ENCODE peak calls at places on chromosomes 13 and 19, in nine cellular contexts. R is AG10803, B is tibial artery, Z is colonic mucosa, C is brain microvascular endothelial cell, L is progenitor cell of endocrine pancreas, P is mesothelial cell of epicardium, D is tibial nerve, J is AG09319. F is an unnamed sample.

GRCh38 chr13:52156724-52157251 is 2.6 kb downstream of the NEK3 start:
- DNase-seq in Z (no peak), J (no peak), P (no peak), L (no peak), C (peak; percentile 53), D (no peak), B (no peak), R (peak; percentile 13), F (no peak)

GRCh38 chr19:12773571-12773970 is 1.8 kb downstream of the HOOK2 start:
- DNase-seq in B (no peak), L (no peak), P (no peak), C (no peak), R (peak; percentile 71), Z (no peak), J (no peak), D (no peak), F (no peak)

GRCh38 chr19:45641274-45642105 is 2.3 kb upstream of the EML2 start:
- DNase-seq in J (no peak), Z (peak; percentile 97), C (peak; percentile 76), P (peak; percentile 79), L (peak; percentile 49), D (peak; percentile 72), B (peak; percentile 87), R (peak; percentile 48), F (peak; percentile 82)

GRCh38 chr13:30872685-30873443 is 33.2 kb upstream of the MEDAG start:
- DNase-seq in R (peak; percentile 82), D (peak; percentile 67), Z (no peak), C (peak; percentile 87), B (peak; percentile 87), L (no peak), J (peak; percentile 45), P (no peak), F (no peak)

GRCh38 chr13:93535256-93535655 is 308.6 kb downstream of the GPC6 start:
- DNase-seq in C (peak; percentile 60), R (peak; percentile 66), B (no peak), J (no peak), P (no peak), L (no peak), Z (no peak), D (no peak), F (no peak)

GRCh38 chr13:108268713-108269112 is 805 bp upstream of the TNFSF13B start:
- DNase-seq in L (no peak), R (no peak), Z (no peak), D (no peak), C (no peak), P (no peak), J (no peak), B (no peak), F (no peak)

GRCh38 chr19:7394728-7395359 is 46.1 kb downstream of the ARHGEF18 start:
- DNase-seq in R (peak; percentile 85), B (peak; percentile 93), J (peak; percentile 79), C (peak; percentile 74), L (peak; percentile 94), Z (peak; percentile 93), D (peak; percentile 75), P (peak; percentile 97), F (peak; percentile 96)

GRCh38 chr13:47279956-47280355 is 383.1 kb upstream of the HTR2A start:
- DNase-seq in D (no peak), R (no peak), L (no peak), B (no peak), Z (no peak), C (no peak), P (no peak), J (no peak), F (no peak)

GRCh38 chr19:2199215-2199614 is 35.5 kb downstream of the DOT1L start:
- DNase-seq in C (no peak), D (no peak), P (no peak), B (no peak), Z (no peak), J (no peak), L (no peak), R (no peak), F (no peak)

GRCh38 chr13:73273737-73274136 is 214.9 kb downstream of the KLF5 start:
- DNase-seq in P (no peak), L (no peak), D (no peak), J (no peak), Z (no peak), R (peak; percentile 91), B (no peak), C (peak; percentile 59), F (no peak)

GRCh38 chr19:38663957-38664502 is 16.6 kb downstream of the ACTN4 start:
- DNase-seq in L (no peak), Z (no peak), C (no peak), D (no peak), P (no peak), B (peak; percentile 91), J (no peak), R (no peak), F (no peak)

GRCh38 chr13:110944121-110944967 is 29.5 kb upstream of the ANKRD10 start:
- DNase-seq in Z (no peak), L (no peak), C (peak; percentile 52), B (no peak), J (no peak), P (no peak), R (peak; percentile 67), D (no peak), F (no peak)

GRCh38 chr13:34749046-34749445 is 193.0 kb upstream of the NBEA start:
- DNase-seq in P (no peak), J (no peak), D (no peak), L (no peak), B (no peak), R (no peak), Z (no peak), C (no peak), F (no peak)

GRCh38 chr13:69820180-69820579 is 287.4 kb upstream of the ATXN8OS start:
- DNase-seq in R (no peak), D (no peak), P (no peak), L (no peak), B (no peak), J (no peak), C (no peak), Z (no peak), F (no peak)

GRCh38 chr19:34588846-34589245 is 88.1 kb downstream of the SCGB2B2 start:
- DNase-seq in C (no peak), B (no peak), J (no peak), P (no peak), D (no peak), L (no peak), R (no peak), Z (no peak), F (no peak)

DNA sequence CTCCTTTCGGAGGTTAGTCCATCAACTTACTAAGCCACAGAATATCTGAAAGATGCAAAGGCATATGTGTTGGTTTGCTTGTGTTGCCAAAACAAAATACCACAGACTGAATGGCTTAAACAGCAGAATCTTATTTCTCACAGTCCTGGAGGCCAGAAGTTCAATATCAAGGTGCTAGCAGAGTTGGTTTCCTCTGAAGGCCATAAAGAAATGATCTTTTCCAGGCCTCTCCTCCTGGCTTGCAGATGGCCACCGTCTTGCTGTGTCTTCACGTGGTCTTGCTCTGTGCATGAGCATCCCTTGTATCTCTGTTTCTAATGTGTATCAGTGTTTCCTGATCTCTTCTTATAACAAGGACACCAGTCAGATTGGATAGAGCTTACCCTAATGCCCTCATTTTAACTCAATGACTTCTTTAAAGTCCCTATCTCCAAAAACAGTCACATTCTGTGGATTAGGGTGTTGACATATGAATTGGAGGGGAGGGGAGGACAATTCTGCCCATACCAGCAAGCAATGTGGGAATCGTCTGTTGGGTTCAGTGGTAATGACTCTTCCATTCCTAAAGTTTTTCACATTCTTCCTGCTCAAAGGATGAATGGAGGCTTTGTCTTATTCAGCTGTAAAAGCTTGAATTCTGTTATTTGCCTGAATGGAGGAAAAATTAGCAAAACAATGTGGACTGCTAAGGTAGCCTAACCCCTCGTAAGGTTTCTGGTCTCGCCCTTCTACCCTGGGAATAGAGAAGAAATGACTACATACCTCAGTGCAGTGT is 715.7 kb downstream of the DIAPH3 start:
- DNase-seq in C (peak; percentile 75), Z (no peak), R (peak; percentile 71), D (no peak), J (no peak), P (no peak), L (no peak), B (no peak), F (no peak)
- TF ChIP-seq CTCF in C (no peak), Z (no peak), R (no peak), D (no peak), J (no peak), P (no peak), L (no peak), B (no peak), F (no peak)

DNA sequence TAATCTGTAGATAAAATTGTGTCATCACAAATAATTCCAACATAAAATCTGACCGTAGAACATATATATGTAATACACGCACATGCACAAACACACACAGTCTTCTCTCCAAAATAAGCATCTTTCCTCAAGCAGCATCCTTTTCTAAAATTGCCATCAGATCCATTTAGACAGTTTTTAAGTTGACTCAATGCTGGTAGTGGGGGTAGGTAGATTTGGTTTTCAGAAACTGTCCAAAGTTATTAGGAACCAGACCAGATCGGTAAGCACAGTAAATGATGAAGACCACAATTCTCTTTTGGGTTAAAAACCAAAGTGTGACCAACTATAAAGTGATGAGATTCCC is 64.6 kb downstream of the SERP2 start:
- DNase-seq in P (no peak), C (no peak), D (no peak), J (no peak), Z (no peak), L (no peak), B (no peak), R (no peak), F (no peak)
- TF ChIP-seq CTCF in P (peak; percentile 40), C (no peak), D (no peak), J (no peak), Z (no peak), L (peak; percentile 4), B (no peak), R (no peak), F (peak; percentile 11)

DNA sequence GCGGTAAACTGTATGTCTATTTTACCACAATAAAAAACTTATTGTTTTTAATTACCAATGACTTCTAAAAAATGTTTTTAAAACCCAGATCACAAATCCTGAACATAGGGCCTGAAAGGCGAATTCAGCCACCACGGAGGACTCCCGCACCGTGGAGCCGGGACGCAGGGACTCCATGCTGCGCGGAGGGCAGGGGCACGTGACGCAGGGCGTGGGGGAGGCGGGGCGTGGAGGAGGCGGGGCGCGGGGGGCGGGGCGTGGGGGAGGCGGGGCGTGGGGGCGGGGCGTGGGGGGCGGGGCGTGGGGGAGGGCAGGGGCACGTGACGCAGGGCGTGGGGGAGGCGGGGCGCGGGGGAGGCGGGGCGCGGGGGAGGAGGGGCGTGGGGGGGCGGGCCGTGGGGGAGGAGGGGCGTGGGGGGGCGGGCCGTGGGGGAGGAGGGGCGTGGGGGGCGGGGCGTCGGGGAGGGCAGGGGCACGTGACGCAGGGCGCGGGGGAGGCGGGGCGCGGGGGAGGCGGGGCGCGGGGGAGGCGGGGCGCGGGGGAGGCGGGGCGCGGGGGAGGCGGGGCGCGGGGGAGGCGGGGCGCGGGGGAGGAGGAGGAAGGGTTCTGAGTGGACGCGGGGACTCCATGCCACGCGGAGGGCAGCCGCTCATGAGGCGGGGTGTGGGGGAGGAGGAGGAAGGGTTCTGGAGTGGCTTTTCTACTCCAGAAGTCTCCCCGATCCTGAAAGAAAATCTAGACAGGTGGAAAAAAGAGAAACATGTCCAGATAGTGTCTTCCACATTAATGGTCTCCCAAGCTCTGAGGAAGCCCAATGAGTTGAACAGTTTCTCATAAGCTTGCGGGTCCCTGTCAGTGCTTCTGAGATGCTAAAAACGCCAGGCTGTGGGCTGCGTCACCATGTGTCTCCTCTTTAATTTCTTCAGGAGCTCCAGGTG is 4.4 kb upstream of the PROZ start:
- DNase-seq in Z (peak; percentile 88), B (peak; percentile 89), P (peak; percentile 75), J (peak; percentile 22), R (peak; percentile 58), L (peak; percentile 51), C (peak; percentile 38), D (peak; percentile 70), F (peak; percentile 83)
- TF ChIP-seq CTCF in Z (no peak), B (no peak), P (no peak), J (no peak), R (no peak), L (no peak), C (no peak), D (no peak), F (no peak)

GRCh38 chr13:27476943-27477681 is 26.7 kb upstream of the MTIF3 start:
- DNase-seq in P (no peak), J (peak; percentile 3), C (peak; percentile 29), Z (no peak), L (no peak), B (no peak), R (peak; percentile 48), D (no peak), F (no peak)
- TF ChIP-seq CTCF in P (no peak), J (no peak), C (peak; percentile 37), Z (no peak), L (peak; percentile 38), B (no peak), R (peak; percentile 9), D (no peak), F (no peak)